ENCODE peak calls at places on chromosomes 13 and 19, in four cellular contexts. K is right atrium auricular region; F is stimulated activated CD4-positive, alpha-beta T cell treated with anti-CD3 and anti-CD28 coated beads, Interleukin-15, amount 100 ng/mL, for 1 hour; M is mucosa of descending colon. V is an unnamed sample.

GRCh38 chr13:48976677-48977625 is 1.2 kb downstream of the FNDC3A start:
- DNase-seq in K (peak; percentile 60), F (no peak), M (no peak), V (no peak)

GRCh38 chr13:24654741-24655140 is 25.5 kb upstream of the ATP12A start:
- DNase-seq in K (peak; percentile 21), F (no peak), M (no peak), V (no peak)

GRCh38 chr13:65292488-65292901 is 1937.6 kb downstream of the PCDH9 start:
- DNase-seq in K (no peak), F (no peak), M (no peak), V (no peak)

GRCh38 chr13:32381539-32381938 is 46.4 kb downstream of the N4BP2L1 start:
- DNase-seq in K (no peak), F (no peak), M (no peak), V (no peak)

GRCh38 chr13:25213716-25214115 is 41.6 kb upstream of the AMER2 start:
- DNase-seq in K (no peak), F (no peak), M (no peak), V (no peak)

GRCh38 chr19:392375-392970 is 16.5 kb downstream of the C2CD4C start:
- DNase-seq in K (no peak), F (no peak), M (no peak), V (no peak)

GRCh38 chr19:14544977-14545715 is 15.8 kb downstream of the TECR start:
- DNase-seq in K (no peak), F (no peak), M (no peak), V (no peak)

GRCh38 chr19:48962029-48962848 is 2.9 kb upstream of the FTL start:
- DNase-seq in K (no peak), F (peak; percentile 33), M (peak; percentile 90), V (no peak)

GRCh38 chr13:33348366-33348765 is 62.8 kb upstream of the STARD13 start:
- DNase-seq in K (no peak), F (no peak), M (no peak), V (no peak)

GRCh38 chr13:52130641-52131040 is 1.8 kb upstream of the NEK5 start:
- DNase-seq in K (no peak), F (no peak), M (no peak), V (no peak)

GRCh38 chr19:584240-585001 is 5.3 kb upstream of the HCN2 start:
- DNase-seq in K (no peak), F (peak; percentile 43), M (peak; percentile 68), V (no peak)

GRCh38 chr19:13029893-13030292 is 34.6 kb downstream of the NFIX start:
- DNase-seq in K (no peak), F (no peak), M (peak; percentile 74), V (no peak)

GRCh38 chr13:39561971-39562370 is 41.0 kb downstream of the LHFPL6 start:
- DNase-seq in K (no peak), F (no peak), M (no peak), V (no peak)

GRCh38 chr19:18300930-18301717 is 19.7 kb upstream of the JUND start:
- DNase-seq in K (peak; percentile 92), F (no peak), M (peak; percentile 77), V (no peak)

GRCh38 chr13:29937836-29938235 is 87.4 kb upstream of the UBL3 start:
- DNase-seq in K (no peak), F (no peak), M (no peak), V (no peak)

GRCh38 chr19:11125994-11126685 is 29.4 kb downstream of the SPC24 start:
- DNase-seq in K (peak; percentile 88), F (peak; percentile 53), M (peak; percentile 82), V (peak; percentile 96)

GRCh38 chr13:65453982-65454381 is 1776.2 kb downstream of the PCDH9 start:
- DNase-seq in K (no peak), F (no peak), M (no peak), V (no peak)

GRCh38 chr13:113074876-113075275 is 30.7 kb upstream of the F7 start:
- DNase-seq in K (no peak), F (no peak), M (no peak), V (no peak)

GRCh38 chr19:55257461-55258411 is 1.1 kb downstream of the PPP6R1 start:
- DNase-seq in K (no peak), F (no peak), M (peak; percentile 50), V (no peak)

GRCh38 chr19:48918801-48919247 is 14.7 kb upstream of the DHDH start:
- DNase-seq in K (no peak), F (no peak), M (no peak), V (no peak)

GRCh38 chr19:4506449-4507149 is 11.7 kb downstream of the PLIN4 start:
- DNase-seq in K (no peak), F (no peak), M (no peak), V (no peak)

GRCh38 chr19:5586300-5587070 is 18.7 kb upstream of the TINCR start:
- DNase-seq in K (no peak), F (no peak), M (no peak), V (no peak)